ENCODE peak calls at places on chromosome 12, in eight cellular contexts. Z is activated CD4-positive, alpha-beta T cell treated with anti-CD3 and anti-CD28 coated beads, Interleukin-2, amount 50 U/mL, for 48 hours; O is occipital lobe; A is H9; C is CD8-positive, alpha-beta T cell; Q is GM23248; F is AG20443; T is progenitor cell of endocrine pancreas. D is an unnamed sample.

GRCh38 chr12:2265461-2266167 is 212.8 kb downstream of the CACNA1C start:
- DNase-seq in Q (peak), T (no peak), O (no peak), F (peak), A (no peak), Z (no peak), C (no peak), D (no peak)

GRCh38 chr12:4401108-4401507 is 21.6 kb upstream of the FGF23 start:
- DNase-seq in O (no peak), F (no peak), C (no peak), A (no peak), Z (no peak), T (no peak), Q (no peak), D (no peak)

GRCh38 chr12:88448337-88448944 is 131.8 kb downstream of the KITLG start:
- DNase-seq in T (no peak), C (no peak), F (no peak), Q (no peak), O (no peak), A (no peak), Z (no peak), D (no peak)

GRCh38 chr12:57239587-57240068 is 10.1 kb downstream of the SHMT2 start:
- DNase-seq in Z (no peak), T (no peak), Q (peak), F (no peak), O (no peak), C (no peak), A (peak), D (no peak)

GRCh38 chr12:114407566-114408411 is 1.8 kb upstream of the TBX5 start:
- DNase-seq in Z (no peak), T (no peak), C (no peak), A (peak), O (no peak), Q (peak), F (no peak), D (peak)

GRCh38 chr12:93256258-93256969 is 121.3 kb upstream of the NUDT4 start:
- DNase-seq in Z (no peak), C (no peak), A (no peak), Q (no peak), T (no peak), F (peak), O (no peak), D (no peak)

GRCh38 chr12:10721654-10722501 is 1.2 kb downstream of the YBX3 start:
- DNase-seq in T (peak), C (peak), F (peak), Q (peak), A (peak), O (peak), Z (peak), D (peak)

GRCh38 chr12:132163041-132163910 is 19.0 kb downstream of the NOC4L start:
- DNase-seq in F (no peak), A (no peak), C (no peak), Z (no peak), O (no peak), T (no peak), Q (no peak), D (no peak)

GRCh38 chr12:103841690-103842584 is 903 bp upstream of the NT5DC3 start:
- DNase-seq in A (peak), Z (peak), T (peak), C (no peak), Q (peak), O (no peak), F (peak), D (peak)

GRCh38 chr12:62581288-62582064 is 114.8 kb downstream of the MON2 start:
- DNase-seq in C (no peak), F (peak), T (no peak), A (no peak), O (no peak), Z (no peak), Q (peak), D (no peak)

GRCh38 chr12:127629066-127629820 is 637.7 kb upstream of the TMEM132C start:
- DNase-seq in O (peak), Z (no peak), A (no peak), C (no peak), F (no peak), Q (peak), T (no peak), D (no peak)

GRCh38 chr12:92654929-92655328 is 47.9 kb upstream of the PLEKHG7 start:
- DNase-seq in A (no peak), Z (no peak), T (no peak), O (no peak), C (no peak), F (peak), Q (peak), D (no peak)

GRCh38 chr12:115204957-115205754 is 521.2 kb upstream of the TBX3 start:
- DNase-seq in T (no peak), C (no peak), F (no peak), O (no peak), Z (no peak), Q (peak), A (peak), D (no peak)

GRCh38 chr12:131057722-131058515 is 104.2 kb downstream of the ADGRD1 start:
- DNase-seq in O (no peak), C (no peak), Q (no peak), T (peak), F (no peak), Z (no peak), A (peak), D (no peak)

GRCh38 chr12:20369164-20370000 is 1.0 kb downstream of the PDE3A start:
- DNase-seq in Q (peak), A (peak), O (peak), Z (no peak), T (peak), C (no peak), F (peak), D (peak)

GRCh38 chr12:41189395-41190251 is 1.5 kb downstream of the PDZRN4 start:
- DNase-seq in F (peak), Z (no peak), Q (peak), A (peak), T (no peak), O (no peak), C (no peak), D (peak)

GRCh38 chr12:51891843-51892242 is 3.9 kb downstream of the ANKRD33 start:
- DNase-seq in F (no peak), T (no peak), Q (peak), A (no peak), C (no peak), O (no peak), Z (no peak), D (no peak)

GRCh38 chr12:105013892-105014291 is 27.8 kb downstream of the NOPCHAP1 start:
- DNase-seq in A (no peak), O (no peak), Q (peak), Z (no peak), F (no peak), T (no peak), C (no peak), D (no peak)

GRCh38 chr12:99528478-99528877 is 119.1 kb upstream of the GARIN6 start:
- DNase-seq in Z (no peak), T (no peak), A (no peak), C (no peak), O (no peak), Q (no peak), F (no peak), D (no peak)

GRCh38 chr12:28998662-28999120 is 150.4 kb upstream of the FAR2 start:
- DNase-seq in T (no peak), F (peak), C (no peak), A (no peak), Z (no peak), Q (peak), O (no peak), D (no peak)

GRCh38 chr12:66746489-66747201 is 67.8 kb upstream of the GRIP1 start:
- DNase-seq in Z (no peak), Q (no peak), O (no peak), C (no peak), A (no peak), T (no peak), F (no peak), D (no peak)

GRCh38 chr12:57190037-57190436 is 26.6 kb upstream of the NXPH4 start:
- DNase-seq in O (no peak), F (no peak), A (no peak), Z (no peak), C (no peak), Q (peak), T (no peak), D (no peak)

GRCh38 chr12:8912910-8913309 is 1.4 kb upstream of the PHC1 start:
- DNase-seq in Z (no peak), Q (peak), C (no peak), F (no peak), T (no peak), A (peak), O (peak), D (peak)

GRCh38 chr12:64577046-64577445 is 33.2 kb upstream of the RASSF3 start:
- DNase-seq in F (no peak), Z (no peak), T (no peak), C (no peak), A (no peak), O (no peak), Q (no peak), D (no peak)

GRCh38 chr12:6836851-6837250 is 3.9 kb upstream of the GNB3 start:
- DNase-seq in C (no peak), Q (no peak), T (no peak), Z (no peak), O (no peak), F (no peak), A (no peak), D (no peak)

GRCh38 chr12:1907652-1908611 is 10.5 kb downstream of the CACNA2D4 start:
- DNase-seq in Z (peak), O (no peak), F (peak), C (peak), Q (no peak), A (peak), T (peak), D (peak)

GRCh38 chr12:129190827-129191226 is 337.5 kb downstream of the GLT1D1 start:
- DNase-seq in O (no peak), Z (no peak), Q (no peak), T (peak), C (no peak), A (peak), F (no peak), D (peak)

D was measured in WTC11.